ENCODE peak calls at places on chromosomes 11 and 22, in seven cellular contexts. F is CD4-positive, alpha-beta T cell; T is NCI-H146; N is lower lobe of right lung; K is endothelial cell of umbilical vein; H is brain microvascular endothelial cell; M is C1 segment of cervical spinal cord. S is an unnamed sample.

GRCh38 chr11:85766801-85767200 is 44.1 kb downstream of the SYTL2 start:
- DNase-seq in F (no peak), T (no peak), N (no peak), K (no peak), H (no peak), M (no peak), S (no peak)

GRCh38 chr11:109971184-109971523 is 122.0 kb upstream of the ZC3H12C start:
- DNase-seq in F (no peak), T (no peak), N (no peak), K (peak; percentile 94), H (peak; percentile 73), M (no peak), S (no peak)

GRCh38 chr22:20084547-20085413 is 4.7 kb downstream of the DGCR8 start:
- DNase-seq in F (no peak), T (peak; percentile 11), N (peak; percentile 45), K (no peak), H (no peak), M (no peak), S (no peak)

GRCh38 chr11:132589802-132590201 is 942.5 kb downstream of the OPCML start:
- DNase-seq in F (no peak), T (no peak), N (no peak), K (no peak), H (no peak), M (no peak), S (no peak)

GRCh38 chr11:79388201-79388600 is 52.6 kb downstream of the TENM4 start:
- DNase-seq in F (no peak), T (no peak), N (no peak), K (no peak), H (no peak), M (no peak), S (no peak)

GRCh38 chr11:120324932-120325810 is at the start of gene TLCD5:
- DNase-seq in F (peak; percentile 20), T (peak; percentile 89), N (peak; percentile 69), K (peak; percentile 73), H (peak; percentile 63), M (peak; percentile 62), S (peak; percentile 70)

GRCh38 chr11:47856186-47856585 is 8.0 kb upstream of the NUP160 start:
- DNase-seq in F (no peak), T (no peak), N (no peak), K (no peak), H (peak; percentile 12), M (no peak), S (no peak)

GRCh38 chr11:73414977-73415492 is 38.8 kb downstream of the RELT start:
- DNase-seq in F (no peak), T (no peak), N (no peak), K (no peak), H (peak; percentile 74), M (peak; percentile 47), S (no peak)

GRCh38 chr11:70727899-70728620 is 329.7 kb downstream of the CTTN start:
- DNase-seq in F (no peak), T (peak; percentile 87), N (peak; percentile 24), K (no peak), H (no peak), M (no peak), S (no peak)

GRCh38 chr11:350723-351255 is 18.5 kb upstream of the B4GALNT4 start:
- DNase-seq in F (no peak), T (no peak), N (no peak), K (no peak), H (no peak), M (no peak), S (no peak)

GRCh38 chr11:106228996-106229395 is 151.5 kb downstream of the AASDHPPT start:
- DNase-seq in F (no peak), T (no peak), N (no peak), K (no peak), H (peak; percentile 32), M (no peak), S (no peak)

GRCh38 chr11:130711193-130711592 is 205.1 kb downstream of the SNX19 start:
- DNase-seq in F (no peak), T (no peak), N (no peak), K (no peak), H (peak; percentile 57), M (no peak), S (no peak)

GRCh38 chr11:69293819-69294505 is at the start of gene MYEOV:
- DNase-seq in F (no peak), T (no peak), N (peak; percentile 59), K (peak; percentile 47), H (no peak), M (no peak), S (no peak)

GRCh38 chr11:70410276-70410675 is 11.9 kb downstream of the CTTN start:
- DNase-seq in F (no peak), T (no peak), N (no peak), K (no peak), H (no peak), M (no peak), S (no peak)

GRCh38 chr22:20267441-20268288 is 453 bp downstream of the RTN4R start:
- DNase-seq in F (no peak), T (peak; percentile 46), N (peak; percentile 69), K (no peak), H (no peak), M (no peak), S (no peak)

GRCh38 chr11:10990637-10991036 is 132.8 kb upstream of the ZBED5 start:
- DNase-seq in F (no peak), T (no peak), N (no peak), K (no peak), H (no peak), M (no peak), S (no peak)